ENCODE peak calls at places on chromosomes 13 and 19, in five cellular contexts. One of them, this sample, is unnamed.

GRCh38 chr19:30090476-30090875 is 148.4 kb downstream of the URI1 start:
- DNase-seq in ovary: no peak
- DNase-seq in heart left ventricle: no peak
- DNase-seq in IMR-90: no peak
- DNase-seq in NB4: no peak
- DNase-seq in this sample: no peak

GRCh38 chr19:2478756-2479555 is 3.0 kb downstream of the GADD45B start:
- DNase-seq in ovary: peak
- DNase-seq in heart left ventricle: peak
- DNase-seq in IMR-90: peak
- DNase-seq in NB4: peak
- DNase-seq in this sample: peak

GRCh38 chr13:50310734-50311133 is 295.5 kb downstream of the KCNRG start:
- DNase-seq in ovary: no peak
- DNase-seq in heart left ventricle: no peak
- DNase-seq in IMR-90: no peak
- DNase-seq in NB4: no peak
- DNase-seq in this sample: no peak

GRCh38 chr19:49427339-49427738 is 2.2 kb downstream of the GFY start:
- DNase-seq in ovary: no peak
- DNase-seq in heart left ventricle: no peak
- DNase-seq in IMR-90: no peak
- DNase-seq in NB4: no peak
- DNase-seq in this sample: no peak

GRCh38 chr13:67143544-67144115 is 86.5 kb downstream of the PCDH9 start:
- DNase-seq in ovary: no peak
- DNase-seq in heart left ventricle: no peak
- DNase-seq in IMR-90: peak
- DNase-seq in NB4: no peak
- DNase-seq in this sample: no peak

GRCh38 chr13:83881917-83882625 is at the start of gene SLITRK1:
- DNase-seq in ovary: no peak
- DNase-seq in heart left ventricle: no peak
- DNase-seq in IMR-90: peak
- DNase-seq in NB4: peak
- DNase-seq in this sample: no peak

GRCh38 chr19:30677702-30678101 is 305.5 kb downstream of the ZNF536 start:
- DNase-seq in ovary: no peak
- DNase-seq in heart left ventricle: no peak
- DNase-seq in IMR-90: no peak
- DNase-seq in NB4: no peak
- DNase-seq in this sample: peak

GRCh38 chr13:31046711-31047279 is 114.3 kb downstream of the TEX26 start:
- DNase-seq in ovary: peak
- DNase-seq in heart left ventricle: peak
- DNase-seq in IMR-90: peak
- DNase-seq in NB4: no peak
- DNase-seq in this sample: peak

GRCh38 chr13:112483299-112483698 is 104.7 kb downstream of the TUBGCP3 start:
- DNase-seq in ovary: no peak
- DNase-seq in heart left ventricle: no peak
- DNase-seq in IMR-90: no peak
- DNase-seq in NB4: no peak
- DNase-seq in this sample: no peak

GRCh38 chr19:38735257-38735686 is 9.0 kb downstream of the CAPN12 start:
- DNase-seq in ovary: peak
- DNase-seq in heart left ventricle: no peak
- DNase-seq in IMR-90: no peak
- DNase-seq in NB4: no peak
- DNase-seq in this sample: no peak

GRCh38 chr19:11338569-11339253 is 746 bp downstream of the RAB3D start:
- DNase-seq in ovary: no peak
- DNase-seq in heart left ventricle: peak
- DNase-seq in IMR-90: no peak
- DNase-seq in NB4: no peak
- DNase-seq in this sample: no peak

GRCh38 chr13:24822640-24823039 is 58.7 kb downstream of the RNF17 start:
- DNase-seq in ovary: no peak
- DNase-seq in heart left ventricle: no peak
- DNase-seq in IMR-90: no peak
- DNase-seq in NB4: no peak
- DNase-seq in this sample: no peak

GRCh38 chr13:33547035-33547434 is 261.5 kb upstream of the STARD13 start:
- DNase-seq in ovary: no peak
- DNase-seq in heart left ventricle: no peak
- DNase-seq in IMR-90: no peak
- DNase-seq in NB4: no peak
- DNase-seq in this sample: no peak

GRCh38 chr13:111572956-111573355 is 252.5 kb downstream of the TEX29 start:
- DNase-seq in ovary: no peak
- DNase-seq in heart left ventricle: peak
- DNase-seq in IMR-90: no peak
- DNase-seq in NB4: no peak
- DNase-seq in this sample: no peak

GRCh38 chr19:38046254-38047047 is 139.4 kb downstream of the SIPA1L3 start:
- DNase-seq in ovary: no peak
- DNase-seq in heart left ventricle: no peak
- DNase-seq in IMR-90: no peak
- DNase-seq in NB4: no peak
- DNase-seq in this sample: no peak

GRCh38 chr13:27415116-27415515 is 9.3 kb upstream of the GTF3A start:
- DNase-seq in ovary: no peak
- DNase-seq in heart left ventricle: no peak
- DNase-seq in IMR-90: no peak
- DNase-seq in NB4: no peak
- DNase-seq in this sample: no peak

GRCh38 chr19:661427-662196 is 1.4 kb downstream of the RNF126 start:
- DNase-seq in ovary: no peak
- DNase-seq in heart left ventricle: peak
- DNase-seq in IMR-90: no peak
- DNase-seq in NB4: peak
- DNase-seq in this sample: no peak

GRCh38 chr13:78160793-78161192 is 242.2 kb upstream of the EDNRB start:
- DNase-seq in ovary: no peak
- DNase-seq in heart left ventricle: no peak
- DNase-seq in IMR-90: peak
- DNase-seq in NB4: peak
- DNase-seq in this sample: no peak

GRCh38 chr13:87779451-87779850 is 108.3 kb downstream of the SLITRK5 start:
- DNase-seq in ovary: no peak
- DNase-seq in heart left ventricle: no peak
- DNase-seq in IMR-90: no peak
- DNase-seq in NB4: no peak
- DNase-seq in this sample: no peak

GRCh38 chr19:51417107-51417806 is at the start of gene SIGLEC10:
- DNase-seq in ovary: no peak
- DNase-seq in heart left ventricle: peak
- DNase-seq in IMR-90: no peak
- DNase-seq in NB4: peak
- DNase-seq in this sample: peak

GRCh38 chr19:39223703-39224279 is 19.7 kb upstream of the SYCN start:
- DNase-seq in ovary: no peak
- DNase-seq in heart left ventricle: no peak
- DNase-seq in IMR-90: peak
- DNase-seq in NB4: peak
- DNase-seq in this sample: no peak

GRCh38 chr13:77150651-77151050 is 123.7 kb upstream of the FBXL3 start:
- DNase-seq in ovary: no peak
- DNase-seq in heart left ventricle: no peak
- DNase-seq in IMR-90: peak
- DNase-seq in NB4: no peak
- DNase-seq in this sample: no peak

GRCh38 chr19:46866407-46867132 is 5.8 kb downstream of the ARHGAP35 start:
- DNase-seq in ovary: no peak
- DNase-seq in heart left ventricle: no peak
- DNase-seq in IMR-90: no peak
- DNase-seq in NB4: no peak
- DNase-seq in this sample: no peak

GRCh38 chr13:32639502-32640105 is 53.4 kb downstream of the PDS5B start:
- DNase-seq in ovary: peak
- DNase-seq in heart left ventricle: peak
- DNase-seq in IMR-90: peak
- DNase-seq in NB4: peak
- DNase-seq in this sample: peak

GRCh38 chr19:53977991-53978731 is 13.3 kb upstream of the CACNG6 start:
- DNase-seq in ovary: no peak
- DNase-seq in heart left ventricle: peak
- DNase-seq in IMR-90: peak
- DNase-seq in NB4: no peak
- DNase-seq in this sample: peak

GRCh38 chr19:29193116-29193515 is 19.8 kb downstream of the UQCRFS1 start:
- DNase-seq in ovary: no peak
- DNase-seq in heart left ventricle: no peak
- DNase-seq in IMR-90: no peak
- DNase-seq in NB4: no peak
- DNase-seq in this sample: no peak

GRCh38 chr13:24050292-24050711 is 110.2 kb upstream of the SPATA13 start:
- DNase-seq in ovary: no peak
- DNase-seq in heart left ventricle: peak
- DNase-seq in IMR-90: peak
- DNase-seq in NB4: no peak
- DNase-seq in this sample: no peak

DNA sequence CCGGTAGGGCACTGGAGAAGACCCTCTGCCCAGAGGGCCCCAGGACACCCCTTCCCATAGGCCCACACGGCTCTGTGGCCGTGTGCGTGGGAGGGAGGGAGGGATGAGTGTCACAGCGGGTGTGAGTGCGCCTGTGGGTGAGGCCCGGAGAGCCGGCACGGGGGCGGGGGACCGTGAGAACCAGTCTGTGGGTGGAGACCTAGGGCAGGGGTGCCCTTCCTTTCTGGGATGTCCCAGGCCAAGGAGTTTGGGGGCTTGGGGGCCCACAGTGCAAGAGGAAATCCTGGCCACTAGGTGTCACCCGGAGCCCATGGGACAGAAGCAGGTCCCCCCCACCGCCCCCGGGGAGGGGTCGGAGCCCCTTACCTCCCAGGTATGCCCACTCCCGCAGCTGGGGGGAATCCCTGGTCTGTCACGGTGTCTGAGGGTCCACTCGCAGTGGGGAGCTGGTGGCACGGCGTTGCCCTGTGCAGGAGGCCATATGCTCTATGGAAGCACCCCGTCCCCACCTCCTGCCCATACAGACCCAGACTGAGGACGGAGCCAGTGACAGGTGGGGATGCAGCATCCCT is 16.0 kb upstream of the SLC7A10 start:
- DNase-seq in ovary: no peak
- DNase-seq in heart left ventricle: peak
- DNase-seq in IMR-90: no peak
- DNase-seq in NB4: peak
- DNase-seq in this sample: no peak
- TF ChIP-seq CTCF in ovary: peak
- TF ChIP-seq CTCF in heart left ventricle: peak
- TF ChIP-seq CTCF in IMR-90: peak
- TF ChIP-seq CTCF in NB4: peak
- TF ChIP-seq CTCF in this sample: peak

GRCh38 chr13:48001127-48001881 is at the start of gene SUCLA2:
- DNase-seq in ovary: peak
- DNase-seq in heart left ventricle: peak
- DNase-seq in IMR-90: peak
- DNase-seq in NB4: peak
- DNase-seq in this sample: peak
- TF ChIP-seq POLR2A in ovary: no peak
- TF ChIP-seq POLR2A in heart left ventricle: no peak
- TF ChIP-seq POLR2A in IMR-90: peak
- TF ChIP-seq POLR2A in NB4: peak
- TF ChIP-seq POLR2A in this sample: no peak

DNA sequence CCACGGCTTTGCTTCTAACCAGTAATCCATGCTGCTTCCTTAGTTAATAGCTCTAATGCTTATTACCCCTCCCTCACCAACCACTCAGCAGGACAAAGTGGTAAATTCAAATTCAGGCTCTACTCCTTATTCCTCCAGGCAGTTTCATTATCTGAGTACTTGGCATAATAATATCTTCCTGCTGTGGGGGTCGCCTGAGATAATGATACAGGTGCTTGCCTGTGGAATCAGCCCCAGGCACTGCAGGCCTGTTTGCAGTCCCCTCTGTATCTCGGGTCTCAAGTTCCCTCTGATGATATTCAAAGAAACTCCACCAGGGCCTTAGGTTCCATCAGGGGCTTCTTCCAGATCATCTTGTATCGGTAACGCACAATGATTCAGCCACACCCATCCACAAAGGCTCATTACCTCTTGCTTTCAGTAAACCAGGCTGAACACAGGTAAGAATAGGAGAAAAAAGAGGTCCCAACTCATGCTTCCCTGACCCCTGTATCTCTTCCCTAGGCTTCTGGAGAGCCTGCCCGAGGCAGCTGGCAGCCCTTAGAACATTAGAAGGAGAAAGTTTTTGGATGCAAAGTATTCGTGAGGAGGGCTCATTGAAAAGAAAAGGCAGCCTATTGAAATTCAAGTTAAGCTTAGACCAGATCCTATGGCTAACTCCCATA is 14.3 kb upstream of the FOXO1 start:
- DNase-seq in ovary: no peak
- DNase-seq in heart left ventricle: no peak
- DNase-seq in IMR-90: no peak
- DNase-seq in NB4: no peak
- DNase-seq in this sample: no peak
- TF ChIP-seq CTCF in ovary: no peak
- TF ChIP-seq CTCF in heart left ventricle: no peak
- TF ChIP-seq CTCF in IMR-90: no peak
- TF ChIP-seq CTCF in NB4: no peak
- TF ChIP-seq CTCF in this sample: no peak

GRCh38 chr19:16100524-16100923 is 11.2 kb upstream of the RAB8A start:
- DNase-seq in ovary: no peak
- DNase-seq in heart left ventricle: no peak
- DNase-seq in IMR-90: no peak
- DNase-seq in NB4: no peak
- DNase-seq in this sample: no peak

GRCh38 chr19:16096281-16096855 is 15.3 kb upstream of the RAB8A start:
- DNase-seq in ovary: no peak
- DNase-seq in heart left ventricle: no peak
- DNase-seq in IMR-90: no peak
- DNase-seq in NB4: no peak
- DNase-seq in this sample: no peak

GRCh38 chr19:16098416-16098768 is 13.3 kb upstream of the RAB8A start:
- DNase-seq in ovary: no peak
- DNase-seq in heart left ventricle: no peak
- DNase-seq in IMR-90: no peak
- DNase-seq in NB4: no peak
- DNase-seq in this sample: no peak

GRCh38 chr19:16095071-16095571 is 16.6 kb upstream of the RAB8A start:
- DNase-seq in ovary: peak
- DNase-seq in heart left ventricle: peak
- DNase-seq in IMR-90: no peak
- DNase-seq in NB4: peak
- DNase-seq in this sample: no peak

DNA sequence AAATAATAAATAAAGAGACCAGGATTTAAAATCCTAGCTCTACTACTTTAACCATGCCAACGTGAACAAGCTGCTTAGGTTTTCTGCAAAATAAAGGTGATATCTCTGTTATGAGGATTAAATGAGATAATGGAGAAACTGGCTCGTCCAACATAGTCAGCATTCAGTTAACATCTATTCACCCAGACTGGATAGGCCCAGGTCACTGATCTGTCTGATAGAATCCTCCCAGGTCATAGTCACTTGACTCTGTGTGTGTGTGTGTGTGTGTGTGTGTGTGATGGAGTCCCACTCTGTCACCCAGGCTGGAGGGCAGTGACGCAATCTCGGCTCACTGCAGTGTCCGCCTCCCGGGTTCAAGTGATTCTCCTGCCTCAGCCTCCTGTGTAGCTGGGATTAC is 12.9 kb upstream of the RAB8A start:
- DNase-seq in ovary: no peak
- DNase-seq in heart left ventricle: no peak
- DNase-seq in IMR-90: no peak
- DNase-seq in NB4: no peak
- DNase-seq in this sample: no peak
- TF ChIP-seq POLR2A in ovary: no peak
- TF ChIP-seq POLR2A in heart left ventricle: no peak
- TF ChIP-seq POLR2A in IMR-90: peak
- TF ChIP-seq POLR2A in NB4: no peak
- TF ChIP-seq POLR2A in this sample: no peak